ENCODE peak calls at places on chromosome 13, in four cellular contexts. V is A172, R is AG09309, B is hypothalamus. Z is an unnamed sample.

GRCh38 chr13:64723735-64724134 is 2506.4 kb downstream of the PCDH9 start:
- DNase-seq in V (peak), R (peak), B (no peak), Z (no peak)

GRCh38 chr13:33230178-33230881 is 55.2 kb downstream of the STARD13 start:
- DNase-seq in V (no peak), R (no peak), B (no peak), Z (no peak)

GRCh38 chr13:76516013-76516412 is 370.2 kb downstream of the KCTD12 start:
- DNase-seq in V (no peak), R (peak), B (no peak), Z (no peak)

GRCh38 chr13:98478134-98479129 is 98.5 kb downstream of the STK24 start:
- DNase-seq in V (peak), R (no peak), B (no peak), Z (no peak)

GRCh38 chr13:44855860-44856259 is 133.4 kb downstream of the NUFIP1 start:
- DNase-seq in V (no peak), R (no peak), B (no peak), Z (no peak)

GRCh38 chr13:76148926-76149325 is 512.8 kb downstream of the LMO7 start:
- DNase-seq in V (peak), R (peak), B (no peak), Z (no peak)

GRCh38 chr13:45015300-45015699 is 26.0 kb downstream of the GPALPP1 start:
- DNase-seq in V (no peak), R (no peak), B (no peak), Z (no peak)

GRCh38 chr13:27919299-27919933 is 384 bp upstream of the PDX1 start:
- DNase-seq in V (peak), R (no peak), B (no peak), Z (no peak)

GRCh38 chr13:110274687-110275086 is 32.3 kb downstream of the COL4A1 start:
- DNase-seq in V (no peak), R (no peak), B (no peak), Z (no peak)

GRCh38 chr13:76969488-76970365 is 21.4 kb downstream of the ACOD1 start:
- DNase-seq in V (peak), R (no peak), B (no peak), Z (no peak)

GRCh38 chr13:36395280-36395679 is 37.0 kb upstream of the CCNA1 start:
- DNase-seq in V (peak), R (peak), B (no peak), Z (no peak)

GRCh38 chr13:75910591-75910990 is 274.5 kb downstream of the LMO7 start:
- DNase-seq in V (no peak), R (no peak), B (no peak), Z (no peak)

GRCh38 chr13:110869231-110869804 is 45.6 kb downstream of the ANKRD10 start:
- DNase-seq in V (peak), R (no peak), B (no peak), Z (no peak)

GRCh38 chr13:41588899-41589298 is 131.5 kb downstream of the RGCC start:
- DNase-seq in V (peak), R (peak), B (no peak), Z (no peak)

GRCh38 chr13:110546933-110547332 is 14.6 kb downstream of the RAB20 start:
- DNase-seq in V (peak), R (peak), B (no peak), Z (peak)

GRCh38 chr13:98886587-98886986 is 91.3 kb downstream of the DOCK9 start:
- DNase-seq in V (no peak), R (no peak), B (no peak), Z (no peak)

GRCh38 chr13:66492479-66492878 is 737.7 kb downstream of the PCDH9 start:
- DNase-seq in V (no peak), R (no peak), B (no peak), Z (no peak)

GRCh38 chr13:97726664-97727235 is 226.7 kb upstream of the IPO5 start:
- DNase-seq in V (no peak), R (no peak), B (no peak), Z (no peak)

GRCh38 chr13:20391597-20392452 is 133.8 kb downstream of the CRYL1 start:
- DNase-seq in V (no peak), R (no peak), B (no peak), Z (no peak)

GRCh38 chr13:32135655-32136054 is 104.1 kb downstream of the FRY start:
- DNase-seq in V (peak), R (no peak), B (no peak), Z (no peak)

GRCh38 chr13:37995052-37995451 is 125.5 kb upstream of the TRPC4 start:
- DNase-seq in V (peak), R (no peak), B (no peak), Z (no peak)

GRCh38 chr13:70541451-70541850 is 433.2 kb upstream of the KLHL1 start:
- DNase-seq in V (no peak), R (no peak), B (no peak), Z (no peak)

GRCh38 chr13:47679391-47679790 is 321.7 kb downstream of the SUCLA2 start:
- DNase-seq in V (peak), R (peak), B (no peak), Z (no peak)

GRCh38 chr13:99658266-99658991 is 157.2 kb downstream of the TM9SF2 start:
- DNase-seq in V (peak), R (peak), B (peak), Z (peak)

GRCh38 chr13:46667687-46668281 is 114.8 kb downstream of the LRCH1 start:
- DNase-seq in V (no peak), R (no peak), B (no peak), Z (no peak)

GRCh38 chr13:105597573-105597972 is 937.9 kb downstream of the EFNB2 start:
- DNase-seq in V (no peak), R (no peak), B (no peak), Z (no peak)

GRCh38 chr13:32804673-32805260 is 211.5 kb upstream of the KL start:
- DNase-seq in V (no peak), R (no peak), B (no peak), Z (no peak)

GRCh38 chr13:92676246-92676645 is 550.4 kb upstream of the GPC6 start:
- DNase-seq in V (no peak), R (no peak), B (no peak), Z (no peak)

GRCh38 chr13:98958443-98958794 is 19.4 kb downstream of the DOCK9 start:
- DNase-seq in V (no peak), R (no peak), B (no peak), Z (no peak)

Z was measured in right lobe of liver.